ENCODE peak calls at places on chromosome 1, in seven cellular contexts. R is HS-27A, V is NCI-H1092 treated with DMSO at 0.1 percent for 48 hours, J is body of pancreas, P is hippocampal formation, M is NCI-H2227 treated with DMSO at 0.1 percent for 48 hours, N is caudate nucleus. K is an unnamed sample.

GRCh38 chr1:153352523-153352922 is 3.9 kb upstream of the PGLYRP4 start:
- DNase-seq in J (peak), M (peak), V (peak), R (peak), N (peak), P (peak), K (peak)

GRCh38 chr1:170755791-170756190 is 91.9 kb downstream of the PRRX1 start:
- DNase-seq in R (no peak), P (no peak), N (no peak), J (no peak), V (no peak), M (no peak), K (no peak)

GRCh38 chr1:63547621-63548294 is 24.4 kb downstream of the EFCAB7 start:
- DNase-seq in N (no peak), V (no peak), J (no peak), P (no peak), M (no peak), R (no peak), K (no peak)

GRCh38 chr1:91895832-91896556 is 10.0 kb upstream of the TGFBR3 start:
- DNase-seq in M (no peak), N (no peak), P (no peak), V (no peak), R (no peak), J (no peak), K (no peak)

GRCh38 chr1:50978852-50979781 is 9.1 kb downstream of the CDKN2C start:
- DNase-seq in P (no peak), V (peak), J (peak), N (no peak), M (no peak), R (no peak), K (peak)

GRCh38 chr1:206583461-206584264 is 28.6 kb downstream of the EIF2D start:
- DNase-seq in P (peak), R (peak), M (peak), V (peak), J (peak), N (peak), K (peak)

GRCh38 chr1:46166521-46167462 is 8.1 kb upstream of the TSPAN1 start:
- DNase-seq in M (no peak), V (no peak), R (no peak), P (no peak), N (no peak), J (peak), K (no peak)

GRCh38 chr1:104120488-104120887 is 370.8 kb downstream of the AMY1C start:
- DNase-seq in R (no peak), J (no peak), M (no peak), V (peak), N (no peak), P (no peak), K (no peak)

GRCh38 chr1:85605519-85606413 is 25.2 kb downstream of the CCN1 start:
- DNase-seq in P (no peak), M (no peak), R (no peak), J (peak), N (no peak), V (no peak), K (peak)

GRCh38 chr1:19071674-19072281 is 115.3 kb upstream of the IFFO2 start:
- DNase-seq in N (no peak), P (no peak), R (no peak), J (no peak), V (no peak), M (no peak), K (no peak)

GRCh38 chr1:59705849-59706599 is 108.7 kb upstream of the HOOK1 start:
- DNase-seq in N (no peak), M (no peak), V (no peak), R (no peak), P (no peak), J (no peak), K (no peak)

GRCh38 chr1:19307804-19308508 is 4.0 kb downstream of the AKR7A2 start:
- DNase-seq in J (no peak), N (no peak), P (no peak), M (no peak), R (no peak), V (no peak), K (no peak)

GRCh38 chr1:37471345-37472231 is 2.8 kb upstream of the ZC3H12A start:
- DNase-seq in N (no peak), P (peak), J (peak), M (peak), R (peak), V (peak), K (no peak)

K was measured in Jurkat, Clone E6-1.